ENCODE peak calls at places on chromosomes 1 and 21, in six cellular contexts. One of them, this sample, is unnamed.

GRCh38 chr21:25107708-25108107 is 499.6 kb downstream of the MRPL39 start:
- DNase-seq in esophagus squamous epithelium: no peak
- DNase-seq in ovary: no peak
- DNase-seq in IMR-90: peak
- DNase-seq in prostate gland: no peak
- DNase-seq in A549: no peak
- DNase-seq in this sample: peak

GRCh38 chr1:39258146-39258924 is 53.8 kb downstream of the MACF1 start:
- DNase-seq in esophagus squamous epithelium: no peak
- DNase-seq in ovary: peak
- DNase-seq in IMR-90: peak
- DNase-seq in prostate gland: peak
- DNase-seq in A549: peak
- DNase-seq in this sample: peak

GRCh38 chr1:155858805-155859233 is 548 bp upstream of the SYT11 start:
- DNase-seq in esophagus squamous epithelium: no peak
- DNase-seq in ovary: peak
- DNase-seq in IMR-90: no peak
- DNase-seq in prostate gland: no peak
- DNase-seq in A549: no peak
- DNase-seq in this sample: no peak

GRCh38 chr1:26854953-26855352 is 8.0 kb upstream of the SFN start:
- DNase-seq in esophagus squamous epithelium: no peak
- DNase-seq in ovary: no peak
- DNase-seq in IMR-90: no peak
- DNase-seq in prostate gland: peak
- DNase-seq in A549: no peak
- DNase-seq in this sample: no peak

GRCh38 chr1:73674945-73675561 is 522.9 kb downstream of the LRRIQ3 start:
- DNase-seq in esophagus squamous epithelium: no peak
- DNase-seq in ovary: no peak
- DNase-seq in IMR-90: no peak
- DNase-seq in prostate gland: no peak
- DNase-seq in A549: peak
- DNase-seq in this sample: no peak

GRCh38 chr1:61287734-61288133 is 205.4 kb downstream of the NFIA start:
- DNase-seq in esophagus squamous epithelium: no peak
- DNase-seq in ovary: no peak
- DNase-seq in IMR-90: peak
- DNase-seq in prostate gland: no peak
- DNase-seq in A549: no peak
- DNase-seq in this sample: peak

GRCh38 chr1:74964508-74964907 is 169.7 kb upstream of the LHX8 start:
- DNase-seq in esophagus squamous epithelium: no peak
- DNase-seq in ovary: no peak
- DNase-seq in IMR-90: no peak
- DNase-seq in prostate gland: no peak
- DNase-seq in A549: no peak
- DNase-seq in this sample: no peak

GRCh38 chr1:233006582-233006981 is 56.2 kb downstream of the NTPCR start:
- DNase-seq in esophagus squamous epithelium: no peak
- DNase-seq in ovary: no peak
- DNase-seq in IMR-90: peak
- DNase-seq in prostate gland: no peak
- DNase-seq in A549: no peak
- DNase-seq in this sample: no peak

GRCh38 chr1:156258859-156259258 is 11.0 kb upstream of the PAQR6 start:
- DNase-seq in esophagus squamous epithelium: no peak
- DNase-seq in ovary: no peak
- DNase-seq in IMR-90: no peak
- DNase-seq in prostate gland: no peak
- DNase-seq in A549: no peak
- DNase-seq in this sample: no peak

GRCh38 chr1:166017395-166017794 is 149.4 kb downstream of the FAM78B start:
- DNase-seq in esophagus squamous epithelium: no peak
- DNase-seq in ovary: no peak
- DNase-seq in IMR-90: no peak
- DNase-seq in prostate gland: no peak
- DNase-seq in A549: peak
- DNase-seq in this sample: no peak

GRCh38 chr1:24641646-24642151 is 1.4 kb upstream of the SRRM1 start:
- DNase-seq in esophagus squamous epithelium: no peak
- DNase-seq in ovary: peak
- DNase-seq in IMR-90: peak
- DNase-seq in prostate gland: peak
- DNase-seq in A549: no peak
- DNase-seq in this sample: peak

GRCh38 chr1:160438935-160439334 is 38.6 kb downstream of the VANGL2 start:
- DNase-seq in esophagus squamous epithelium: no peak
- DNase-seq in ovary: no peak
- DNase-seq in IMR-90: no peak
- DNase-seq in prostate gland: no peak
- DNase-seq in A549: no peak
- DNase-seq in this sample: no peak

GRCh38 chr1:6316240-6317100 is 55.6 kb upstream of the GPR153 start:
- DNase-seq in esophagus squamous epithelium: no peak
- DNase-seq in ovary: no peak
- DNase-seq in IMR-90: no peak
- DNase-seq in prostate gland: no peak
- DNase-seq in A549: no peak
- DNase-seq in this sample: no peak

GRCh38 chr1:228772516-228773212 is 37.4 kb downstream of the RHOU start:
- DNase-seq in esophagus squamous epithelium: no peak
- DNase-seq in ovary: no peak
- DNase-seq in IMR-90: no peak
- DNase-seq in prostate gland: no peak
- DNase-seq in A549: no peak
- DNase-seq in this sample: no peak

GRCh38 chr1:77281491-77282186 is at the start of gene AK5:
- DNase-seq in esophagus squamous epithelium: no peak
- DNase-seq in ovary: no peak
- DNase-seq in IMR-90: peak
- DNase-seq in prostate gland: peak
- DNase-seq in A549: peak
- DNase-seq in this sample: peak

GRCh38 chr21:37074195-37074510 is 1.1 kb downstream of the TTC3 start:
- DNase-seq in esophagus squamous epithelium: no peak
- DNase-seq in ovary: no peak
- DNase-seq in IMR-90: no peak
- DNase-seq in prostate gland: no peak
- DNase-seq in A549: peak
- DNase-seq in this sample: no peak

GRCh38 chr1:181630838-181631237 is 147.5 kb downstream of the CACNA1E start:
- DNase-seq in esophagus squamous epithelium: no peak
- DNase-seq in ovary: no peak
- DNase-seq in IMR-90: no peak
- DNase-seq in prostate gland: no peak
- DNase-seq in A549: no peak
- DNase-seq in this sample: no peak

GRCh38 chr1:203551550-203551949 is 57.6 kb downstream of the OPTC start:
- DNase-seq in esophagus squamous epithelium: no peak
- DNase-seq in ovary: no peak
- DNase-seq in IMR-90: peak
- DNase-seq in prostate gland: no peak
- DNase-seq in A549: no peak
- DNase-seq in this sample: no peak

GRCh38 chr1:62686822-62687221 is 1.4 kb downstream of the DOCK7 start:
- DNase-seq in esophagus squamous epithelium: no peak
- DNase-seq in ovary: no peak
- DNase-seq in IMR-90: no peak
- DNase-seq in prostate gland: no peak
- DNase-seq in A549: no peak
- DNase-seq in this sample: no peak

DNA sequence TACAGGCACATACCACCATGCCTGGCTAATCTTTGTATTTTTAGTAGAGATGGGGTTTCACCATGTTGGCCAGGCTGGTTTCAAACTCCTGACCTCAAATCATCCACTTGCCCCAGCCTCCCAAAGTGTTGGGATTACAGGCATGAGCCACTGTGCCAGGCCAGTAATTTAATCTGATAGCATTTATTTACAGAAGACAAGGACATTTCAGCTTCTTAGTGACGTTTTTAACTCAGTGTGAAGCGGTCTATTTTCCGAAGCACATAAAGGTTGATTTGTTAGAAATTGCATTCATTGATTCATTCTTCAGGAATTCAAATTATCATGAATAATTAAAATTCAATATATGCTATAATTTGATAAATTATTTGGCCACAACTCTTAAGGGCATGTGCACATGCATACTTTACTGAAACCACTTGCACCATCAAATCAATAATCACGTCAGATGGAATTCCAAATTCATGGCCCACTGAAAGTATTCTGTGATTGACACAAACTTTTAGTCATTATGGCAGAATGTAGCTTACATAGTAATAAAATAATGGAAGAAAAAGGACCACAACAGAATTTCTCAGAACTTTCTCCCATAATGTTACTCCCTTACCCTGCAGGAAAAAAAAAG is 339.5 kb downstream of the VAV3 start:
- DNase-seq in esophagus squamous epithelium: no peak
- DNase-seq in ovary: no peak
- DNase-seq in IMR-90: no peak
- DNase-seq in prostate gland: no peak
- DNase-seq in A549: no peak
- DNase-seq in this sample: no peak
- TF ChIP-seq POLR2A in esophagus squamous epithelium: no peak
- TF ChIP-seq POLR2A in ovary: no peak
- TF ChIP-seq POLR2A in IMR-90: no peak
- TF ChIP-seq POLR2A in prostate gland: no peak
- TF ChIP-seq POLR2A in A549: no peak
- TF ChIP-seq POLR2A in this sample: no peak

DNA sequence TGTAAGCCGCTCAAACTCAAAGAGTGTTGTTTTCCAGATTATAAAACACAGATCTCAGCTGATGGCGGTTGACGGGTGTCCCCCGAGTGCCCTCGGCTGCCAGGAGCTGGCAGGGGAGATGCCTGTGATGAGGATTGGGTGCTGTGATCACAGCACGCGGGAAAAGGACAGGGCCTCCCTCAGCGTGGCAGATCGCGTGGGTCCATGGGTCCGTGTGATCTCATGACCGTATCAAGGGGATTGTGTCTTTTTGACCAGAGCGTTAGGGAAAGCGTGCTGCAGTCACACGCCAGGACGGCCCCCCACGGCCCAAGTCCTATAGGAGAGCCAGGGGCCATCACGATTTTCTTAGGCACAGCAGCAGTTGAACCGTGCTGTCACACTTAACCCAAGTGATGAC is 51.9 kb downstream of the PDE9A start:
- DNase-seq in esophagus squamous epithelium: no peak
- DNase-seq in ovary: no peak
- DNase-seq in IMR-90: no peak
- DNase-seq in prostate gland: no peak
- DNase-seq in A549: no peak
- DNase-seq in this sample: no peak
- TF ChIP-seq POLR2A in esophagus squamous epithelium: no peak
- TF ChIP-seq POLR2A in ovary: no peak
- TF ChIP-seq POLR2A in IMR-90: no peak
- TF ChIP-seq POLR2A in prostate gland: no peak
- TF ChIP-seq POLR2A in A549: no peak
- TF ChIP-seq POLR2A in this sample: no peak

GRCh38 chr21:44301093-44301492 is 1.2 kb downstream of the PFKL start:
- DNase-seq in esophagus squamous epithelium: no peak
- DNase-seq in ovary: no peak
- DNase-seq in IMR-90: no peak
- DNase-seq in prostate gland: no peak
- DNase-seq in A549: no peak
- DNase-seq in this sample: no peak

GRCh38 chr21:44299458-44300261 is at the start of gene PFKL:
- DNase-seq in esophagus squamous epithelium: no peak
- DNase-seq in ovary: peak
- DNase-seq in IMR-90: peak
- DNase-seq in prostate gland: peak
- DNase-seq in A549: peak
- DNase-seq in this sample: peak

GRCh38 chr21:44301961-44302406 is 2.1 kb downstream of the PFKL start:
- DNase-seq in esophagus squamous epithelium: no peak
- DNase-seq in ovary: no peak
- DNase-seq in IMR-90: no peak
- DNase-seq in prostate gland: no peak
- DNase-seq in A549: no peak
- DNase-seq in this sample: no peak

GRCh38 chr21:44299085-44299457 is 782 bp upstream of the PFKL start:
- DNase-seq in esophagus squamous epithelium: no peak
- DNase-seq in ovary: no peak
- DNase-seq in IMR-90: peak
- DNase-seq in prostate gland: no peak
- DNase-seq in A549: no peak
- DNase-seq in this sample: no peak

DNA sequence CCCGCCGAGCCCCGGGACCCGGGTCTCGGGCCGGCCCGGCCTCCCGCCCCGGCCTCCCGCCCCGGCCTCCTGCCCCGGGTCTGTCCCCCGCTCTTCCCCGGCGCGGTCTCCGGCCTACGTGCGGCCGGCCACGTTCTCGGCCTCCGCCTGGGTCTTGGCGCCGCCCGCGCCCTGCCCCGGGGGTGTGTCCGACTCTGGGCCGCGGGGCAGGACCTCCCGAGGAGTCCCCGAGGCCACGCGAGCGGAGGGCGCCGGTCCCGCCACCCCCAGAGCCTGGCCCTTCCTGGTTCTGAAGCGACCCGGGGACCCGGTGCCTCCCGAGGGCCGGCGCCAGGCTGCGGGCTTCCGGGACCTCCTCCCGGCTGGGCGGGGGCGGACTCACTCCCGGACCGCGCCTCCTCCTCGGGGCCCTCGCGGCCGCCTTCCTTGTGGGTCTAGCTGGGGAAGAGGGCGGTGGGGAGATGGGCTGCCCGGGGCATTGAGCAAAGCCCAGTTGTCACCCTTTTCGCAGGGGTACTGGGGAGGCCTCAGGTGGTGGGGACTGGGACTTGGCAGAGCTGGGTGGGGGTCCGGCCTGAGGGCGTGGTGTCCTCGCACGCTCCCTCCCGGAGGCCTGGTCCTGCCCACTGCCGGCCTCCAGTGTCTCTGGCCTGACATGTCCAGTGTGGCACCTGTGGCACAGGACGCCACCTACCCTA is 558 bp downstream of the PFKL start:
- DNase-seq in esophagus squamous epithelium: no peak
- DNase-seq in ovary: peak
- DNase-seq in IMR-90: peak
- DNase-seq in prostate gland: peak
- DNase-seq in A549: peak
- DNase-seq in this sample: peak
- TF ChIP-seq POLR2A in esophagus squamous epithelium: peak
- TF ChIP-seq POLR2A in ovary: no peak
- TF ChIP-seq POLR2A in IMR-90: peak
- TF ChIP-seq POLR2A in prostate gland: peak
- TF ChIP-seq POLR2A in A549: no peak
- TF ChIP-seq POLR2A in this sample: no peak

DNA sequence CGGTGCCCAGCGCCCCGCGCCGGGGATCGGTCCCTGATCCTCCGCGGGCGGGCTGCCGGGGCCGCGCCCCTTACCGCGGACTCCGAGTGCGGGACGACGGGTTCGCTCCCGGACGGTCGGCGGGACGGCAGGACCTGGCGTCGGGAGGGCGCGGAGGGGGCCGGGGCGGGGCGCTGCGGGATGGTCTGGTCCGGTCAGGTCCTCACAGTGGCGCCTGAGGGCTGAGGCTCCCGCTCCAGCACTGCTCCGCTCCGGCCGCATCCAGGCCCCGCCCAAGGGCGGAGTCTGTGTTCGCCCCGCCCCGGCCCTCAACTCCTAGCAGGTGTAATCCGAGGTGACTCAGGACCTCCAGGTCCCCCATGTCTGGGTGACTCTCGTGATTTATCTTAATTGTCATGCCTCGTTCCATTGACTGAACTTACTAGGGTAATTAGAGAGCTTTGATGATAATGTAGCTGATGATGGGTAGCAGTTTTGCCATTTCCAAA is at the start of gene RAB3B:
- DNase-seq in esophagus squamous epithelium: no peak
- DNase-seq in ovary: peak
- DNase-seq in IMR-90: peak
- DNase-seq in prostate gland: peak
- DNase-seq in A549: peak
- DNase-seq in this sample: peak
- TF ChIP-seq POLR2A in esophagus squamous epithelium: no peak
- TF ChIP-seq POLR2A in ovary: no peak
- TF ChIP-seq POLR2A in IMR-90: peak
- TF ChIP-seq POLR2A in prostate gland: no peak
- TF ChIP-seq POLR2A in A549: no peak
- TF ChIP-seq POLR2A in this sample: peak

This sample was measured in H54.